ENCODE peak calls at places on chromosomes 6 and 20, in nine cellular contexts. L is breast epithelium, X is glutamatergic neuron, M is right lobe of liver, O is bronchial epithelial cell, S is astrocyte of the cerebellum, W is hepatocyte, V is heart left ventricle, P is left lung. I is an unnamed sample.

GRCh38 chr6:155710704-155711103 is 255.1 kb upstream of the NOX3 start:
- DNase-seq in L (no peak), X (no peak), M (no peak), O (no peak), S (no peak), W (no peak), V (no peak), P (no peak), I (no peak)

GRCh38 chr6:56699066-56699654 is 56.5 kb upstream of the DST start:
- DNase-seq in L (no peak), X (no peak), M (no peak), O (peak; percentile 63), S (no peak), W (no peak), V (no peak), P (no peak), I (no peak)

GRCh38 chr6:106757267-106757666 is 127.9 kb downstream of the QRSL1 start:
- DNase-seq in L (no peak), X (no peak), M (no peak), O (peak; percentile 92), S (no peak), W (no peak), V (no peak), P (no peak), I (no peak)

GRCh38 chr6:105851181-105851580 is 235.0 kb upstream of the PRDM1 start:
- DNase-seq in L (no peak), X (peak; percentile 36), M (no peak), O (no peak), S (no peak), W (no peak), V (peak; percentile 43), P (no peak), I (no peak)

GRCh38 chr6:91185072-91185471 is 598.2 kb upstream of the MAP3K7 start:
- DNase-seq in L (no peak), X (no peak), M (no peak), O (no peak), S (no peak), W (no peak), V (no peak), P (no peak), I (no peak)

GRCh38 chr6:64890609-64891008 is 816.4 kb downstream of the EYS start:
- DNase-seq in L (no peak), X (no peak), M (no peak), O (peak; percentile 23), S (peak; percentile 15), W (no peak), V (no peak), P (no peak), I (no peak)

GRCh38 chr6:37176268-37177082 is 6.5 kb downstream of the PIM1 start:
- DNase-seq in L (no peak), X (no peak), M (no peak), O (no peak), S (no peak), W (peak; percentile 45), V (no peak), P (no peak), I (no peak)

GRCh38 chr20:63273635-63274380 is 1.2 kb downstream of the ARFGAP1 start:
- DNase-seq in L (no peak), X (no peak), M (no peak), O (peak; percentile 43), S (peak; percentile 55), W (peak; percentile 74), V (no peak), P (no peak), I (no peak)

GRCh38 chr6:139919107-139920026 is 544.9 kb upstream of the CITED2 start:
- DNase-seq in L (no peak), X (no peak), M (no peak), O (no peak), S (no peak), W (no peak), V (no peak), P (no peak), I (no peak)

GRCh38 chr20:59807909-59808728 is 125.3 kb downstream of the SYCP2 start:
- DNase-seq in L (peak; percentile 22), X (no peak), M (no peak), O (no peak), S (no peak), W (no peak), V (no peak), P (no peak), I (no peak)

GRCh38 chr6:113936093-113936934 is 34.6 kb downstream of the HDAC2 start:
- DNase-seq in L (no peak), X (no peak), M (no peak), O (peak; percentile 62), S (peak; percentile 52), W (peak; percentile 59), V (no peak), P (no peak), I (no peak)

GRCh38 chr20:2930538-2930937 is 57.3 kb downstream of the PTPRA start:
- DNase-seq in L (no peak), X (no peak), M (no peak), O (no peak), S (no peak), W (no peak), V (no peak), P (no peak), I (no peak)

GRCh38 chr6:24494726-24495515 is at the start of gene ALDH5A1:
- DNase-seq in L (peak; percentile 68), X (peak; percentile 79), M (peak; percentile 87), O (peak; percentile 39), S (peak; percentile 1), W (peak; percentile 86), V (peak; percentile 84), P (peak; percentile 73), I (no peak)

GRCh38 chr6:24489881-24490280 is 503 bp upstream of the GPLD1 start:
- DNase-seq in L (no peak), X (no peak), M (no peak), O (peak; percentile 49), S (peak; percentile 1), W (peak; percentile 34), V (no peak), P (no peak), I (no peak)

GRCh38 chr6:24493945-24494725 is 634 bp upstream of the ALDH5A1 start:
- DNase-seq in L (no peak), X (no peak), M (no peak), O (no peak), S (no peak), W (no peak), V (no peak), P (no peak), I (no peak)

GRCh38 chr6:24489470-24489869 is at the start of gene GPLD1:
- DNase-seq in L (no peak), X (no peak), M (peak; percentile 25), O (no peak), S (no peak), W (no peak), V (no peak), P (no peak), I (no peak)

GRCh38 chr6:24492475-24492874 is 2.3 kb upstream of the ALDH5A1 start:
- DNase-seq in L (no peak), X (peak; percentile 39), M (peak; percentile 26), O (no peak), S (no peak), W (peak; percentile 17), V (no peak), P (no peak), I (no peak)
- TF ChIP-seq CTCF in L (no peak), X (no peak), M (no peak), O (peak; percentile 38), S (peak; percentile 45), W (peak; percentile 15), V (peak; percentile 32), P (no peak), I (no peak)

GRCh38 chr6:138346302-138347195 is 31.2 kb upstream of the SMIM28 start:
- DNase-seq in L (no peak), X (no peak), M (no peak), O (peak; percentile 33), S (peak; percentile 43), W (no peak), V (no peak), P (no peak), I (no peak)
- TF ChIP-seq CTCF in L (no peak), X (no peak), M (no peak), O (no peak), S (no peak), W (no peak), V (no peak), P (no peak), I (no peak)

GRCh38 chr6:42420741-42421140 is 31.0 kb downstream of the TRERF1 start:
- DNase-seq in L (no peak), X (no peak), M (no peak), O (no peak), S (no peak), W (no peak), V (no peak), P (no peak), I (no peak)

GRCh38 chr6:42417641-42418112 is 34.0 kb downstream of the TRERF1 start:
- DNase-seq in L (no peak), X (no peak), M (no peak), O (no peak), S (peak; percentile 83), W (no peak), V (no peak), P (no peak), I (no peak)

GRCh38 chr6:42418739-42419138 is 33.0 kb downstream of the TRERF1 start:
- DNase-seq in L (no peak), X (no peak), M (no peak), O (no peak), S (no peak), W (peak; percentile 44), V (no peak), P (no peak), I (no peak)

GRCh38 chr6:42423244-42423643 is 28.5 kb downstream of the TRERF1 start:
- DNase-seq in L (no peak), X (no peak), M (no peak), O (no peak), S (no peak), W (no peak), V (no peak), P (no peak), I (no peak)

DNA sequence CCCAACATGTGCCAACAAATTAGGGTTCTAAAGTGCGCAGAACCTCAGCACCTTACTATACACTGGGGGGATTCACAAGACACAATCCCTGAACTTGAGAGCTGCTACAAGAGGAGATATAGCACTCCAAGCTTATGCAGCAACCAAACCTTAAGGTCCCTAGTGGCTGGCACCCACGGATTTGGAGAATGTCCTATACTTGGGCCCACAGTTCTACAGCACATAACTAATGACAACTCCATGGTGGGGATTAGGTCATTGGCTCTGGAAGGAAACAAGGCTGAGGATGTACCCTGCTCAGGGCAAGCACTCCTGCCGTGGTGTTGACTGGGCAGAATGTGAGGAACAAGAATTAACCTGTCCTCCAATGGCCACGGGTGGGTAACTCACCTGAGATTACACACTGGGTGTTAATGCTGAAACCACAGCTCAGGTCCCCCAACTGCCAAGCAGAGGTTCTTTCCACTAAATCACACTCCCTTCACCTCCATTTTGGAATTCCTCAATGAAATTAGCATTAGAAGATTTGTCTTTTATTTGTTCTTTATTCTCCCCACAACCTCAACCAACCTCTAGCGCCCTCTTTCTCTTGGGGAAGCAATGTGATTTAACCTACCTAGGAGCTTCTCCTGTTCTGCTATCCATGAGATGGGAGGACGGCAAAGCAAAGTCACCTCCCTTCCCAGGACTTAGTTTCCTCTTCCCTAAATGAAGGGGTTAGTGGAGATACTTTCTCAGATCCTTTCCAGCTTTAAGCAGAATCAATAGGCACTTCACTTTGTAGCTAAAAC is 32.0 kb downstream of the TRERF1 start:
- DNase-seq in L (no peak), X (no peak), M (no peak), O (peak; percentile 29), S (no peak), W (no peak), V (no peak), P (no peak), I (no peak)
- TF ChIP-seq CTCF in L (no peak), X (no peak), M (no peak), O (no peak), S (no peak), W (no peak), V (no peak), P (no peak), I (no peak)

GRCh38 chr6:26521485-26522391 is 16.4 kb upstream of the HMGN4 start:
- DNase-seq in L (peak; percentile 67), X (peak; percentile 90), M (peak; percentile 78), O (peak; percentile 48), S (no peak), W (peak; percentile 89), V (peak; percentile 90), P (peak; percentile 87), I (peak; percentile 54)
- TF ChIP-seq CTCF in L (no peak), X (peak; percentile 36), M (no peak), O (peak; percentile 41), S (peak; percentile 25), W (peak; percentile 37), V (peak; percentile 71), P (peak; percentile 28), I (no peak)